ENCODE peak calls at places on chromosomes 12 and 14, in eight cellular contexts. S is effector memory CD8-positive, alpha-beta T cell; P is CD4-positive, alpha-beta T cell; G is islet precursor cell; V is endothelial cell; I is stimulated activated CD4-positive, alpha-beta T cell treated with anti-CD3 and anti-CD28 coated beads, Interleukin-1b, Interleukin-23, amount 100 ng/mL, for 4 hours; R is stimulated activated CD8-positive, alpha-beta memory T cell treated with anti-CD3 and anti-CD28 coated beads, Interleukin-7, amount 100 ng/mL, for 1 hour; D is fibroblast of pulmonary artery. L is an unnamed sample.

GRCh38 chr12:42262271-42262670 is 24.2 kb upstream of the YAF2 start:
- DNase-seq in G (no peak), P (no peak), R (no peak), V (no peak), S (no peak), D (no peak), I (no peak), L (no peak)

GRCh38 chr12:27946396-27946795 is 26.1 kb downstream of the PTHLH start:
- DNase-seq in R (no peak), P (no peak), G (no peak), V (no peak), D (no peak), S (no peak), I (no peak), L (no peak)

GRCh38 chr14:36503771-36504741 is 16.0 kb downstream of the NKX2-1 start:
- DNase-seq in G (peak; percentile 75), R (no peak), D (no peak), S (no peak), P (no peak), I (no peak), V (no peak), L (no peak)

GRCh38 chr12:532908-533565 is 73.3 kb downstream of the B4GALNT3 start:
- DNase-seq in P (no peak), V (no peak), I (no peak), D (no peak), G (no peak), S (no peak), R (no peak), L (no peak)

GRCh38 chr12:94615284-94616216 is 34.8 kb downstream of the TMCC3 start:
- DNase-seq in P (no peak), G (peak; percentile 95), I (no peak), V (no peak), S (no peak), R (no peak), D (peak; percentile 49), L (peak; percentile 70)

GRCh38 chr12:121505513-121505912 is 75.3 kb downstream of the KDM2B start:
- DNase-seq in P (no peak), I (no peak), G (no peak), D (peak; percentile 11), S (no peak), V (no peak), R (no peak), L (no peak)

GRCh38 chr12:48281811-48282210 is 68.9 kb downstream of the ZNF641 start:
- DNase-seq in S (no peak), I (no peak), V (no peak), P (no peak), R (no peak), G (no peak), D (no peak), L (no peak)

GRCh38 chr12:105748806-105749600 is 389.8 kb downstream of the NUAK1 start:
- DNase-seq in D (peak; percentile 94), P (no peak), V (no peak), R (no peak), G (no peak), I (no peak), S (no peak), L (peak; percentile 38)

GRCh38 chr12:108728820-108729611 is 2.3 kb downstream of the CORO1C start:
- DNase-seq in D (peak; percentile 31), R (no peak), I (no peak), V (no peak), S (no peak), P (no peak), G (no peak), L (no peak)

GRCh38 chr12:118219772-118220171 is 83.8 kb downstream of the PEBP1 start:
- DNase-seq in V (no peak), R (no peak), P (no peak), G (no peak), D (no peak), S (no peak), I (no peak), L (no peak)

GRCh38 chr14:64434528-64434927 is 30.8 kb upstream of the AKAP5 start:
- DNase-seq in R (no peak), V (no peak), S (no peak), G (no peak), I (no peak), P (no peak), D (peak; percentile 70), L (no peak)

GRCh38 chr12:92551853-92552397 is 150.9 kb upstream of the PLEKHG7 start:
- DNase-seq in G (peak; percentile 82), S (no peak), R (no peak), V (no peak), I (peak; percentile 28), P (no peak), D (no peak), L (no peak)

GRCh38 chr12:22935501-22935900 is 310.5 kb downstream of the ETNK1 start:
- DNase-seq in S (no peak), D (no peak), G (no peak), R (no peak), I (no peak), P (no peak), V (no peak), L (no peak)

GRCh38 chr14:89665262-89665661 is 248.2 kb upstream of the FOXN3 start:
- DNase-seq in D (no peak), G (no peak), V (no peak), I (no peak), R (no peak), S (no peak), P (no peak), L (no peak)

GRCh38 chr12:108609535-108610335 is 11.9 kb upstream of the TMEM119 start:
- DNase-seq in G (no peak), V (no peak), P (no peak), D (peak; percentile 74), S (no peak), I (no peak), R (no peak), L (no peak)

GRCh38 chr12:42969357-42969756 is 379.8 kb upstream of the PRICKLE1 start:
- DNase-seq in G (peak; percentile 69), S (no peak), I (no peak), V (no peak), P (no peak), D (peak; percentile 54), R (no peak), L (no peak)

GRCh38 chr12:109462868-109463692 is 14.0 kb downstream of the KCTD10 start:
- DNase-seq in S (no peak), D (peak; percentile 99), I (no peak), V (peak; percentile 30), R (no peak), G (peak; percentile 98), P (no peak), L (no peak)

GRCh38 chr12:48350249-48351021 is at the start of gene ZNF641:
- DNase-seq in V (peak; percentile 67), G (peak; percentile 96), R (peak; percentile 65), I (peak; percentile 64), P (peak; percentile 75), D (peak; percentile 73), S (peak; percentile 73), L (peak; percentile 57)

GRCh38 chr12:67593041-67593870 is 55.3 kb upstream of the DYRK2 start:
- DNase-seq in V (no peak), I (no peak), R (no peak), D (no peak), S (no peak), P (no peak), G (peak; percentile 96), L (no peak)

GRCh38 chr14:85824526-85824925 is 294.6 kb downstream of the FLRT2 start:
- DNase-seq in D (no peak), S (no peak), R (no peak), G (no peak), I (no peak), V (no peak), P (no peak), L (no peak)

GRCh38 chr12:85390281-85390680 is 110.3 kb downstream of the ALX1 start:
- DNase-seq in V (no peak), I (no peak), G (no peak), P (no peak), D (no peak), R (no peak), S (no peak), L (no peak)

GRCh38 chr14:84789012-84789411 is 740.9 kb upstream of the FLRT2 start:
- DNase-seq in D (no peak), P (no peak), S (no peak), V (no peak), I (no peak), R (no peak), G (no peak), L (no peak)

L was measured in amygdala.